ENCODE peak calls at places on chromosome 1, in ten cellular contexts. One of them, this sample, is unnamed.

GRCh38 chr1:91885331-91885715 is 628 bp downstream of the TGFBR3 start:
- DNase-seq in skeletal muscle cell: no peak
- DNase-seq in EH: peak; percentile 39
- DNase-seq in activated naive CD4-positive, alpha-beta T cell: no peak
- DNase-seq in smooth muscle cell of the brain vasculature: no peak
- DNase-seq in NCI-H1092 treated with DMSO at 0.1 percent for 48 hours: no peak
- DNase-seq in HuH-7.5: peak; percentile 26
- DNase-seq in iPS-NIHi11: peak; percentile 9
- DNase-seq in CD4-positive, alpha-beta T cell: no peak
- DNase-seq in iris pigment epithelial cell: peak; percentile 24
- DNase-seq in this sample: no peak

GRCh38 chr1:46102769-46103476 is 29.5 kb downstream of the PIK3R3 start:
- DNase-seq in HuH-7.5: no peak
- DNase-seq in skeletal muscle cell: no peak
- DNase-seq in iris pigment epithelial cell: peak; percentile 61
- DNase-seq in smooth muscle cell of the brain vasculature: no peak
- DNase-seq in CD4-positive, alpha-beta T cell: no peak
- DNase-seq in NCI-H1092 treated with DMSO at 0.1 percent for 48 hours: no peak
- DNase-seq in EH: no peak
- DNase-seq in activated naive CD4-positive, alpha-beta T cell: no peak
- DNase-seq in iPS-NIHi11: no peak
- DNase-seq in this sample: no peak

GRCh38 chr1:24386241-24386640 is 27.3 kb downstream of the STPG1 start:
- DNase-seq in CD4-positive, alpha-beta T cell: no peak
- DNase-seq in iris pigment epithelial cell: no peak
- DNase-seq in skeletal muscle cell: no peak
- DNase-seq in HuH-7.5: no peak
- DNase-seq in activated naive CD4-positive, alpha-beta T cell: no peak
- DNase-seq in EH: peak; percentile 40
- DNase-seq in smooth muscle cell of the brain vasculature: no peak
- DNase-seq in NCI-H1092 treated with DMSO at 0.1 percent for 48 hours: no peak
- DNase-seq in iPS-NIHi11: no peak
- DNase-seq in this sample: no peak

GRCh38 chr1:172670316-172670715 is 11.4 kb downstream of the FASLG start:
- DNase-seq in iris pigment epithelial cell: no peak
- DNase-seq in activated naive CD4-positive, alpha-beta T cell: no peak
- DNase-seq in skeletal muscle cell: no peak
- DNase-seq in NCI-H1092 treated with DMSO at 0.1 percent for 48 hours: no peak
- DNase-seq in CD4-positive, alpha-beta T cell: no peak
- DNase-seq in HuH-7.5: no peak
- DNase-seq in smooth muscle cell of the brain vasculature: no peak
- DNase-seq in EH: no peak
- DNase-seq in iPS-NIHi11: no peak
- DNase-seq in this sample: no peak

GRCh38 chr1:215045647-215046308 is 36.8 kb upstream of the KCNK2 start:
- DNase-seq in iris pigment epithelial cell: no peak
- DNase-seq in iPS-NIHi11: no peak
- DNase-seq in activated naive CD4-positive, alpha-beta T cell: no peak
- DNase-seq in CD4-positive, alpha-beta T cell: no peak
- DNase-seq in NCI-H1092 treated with DMSO at 0.1 percent for 48 hours: no peak
- DNase-seq in HuH-7.5: no peak
- DNase-seq in EH: peak; percentile 58
- DNase-seq in skeletal muscle cell: no peak
- DNase-seq in smooth muscle cell of the brain vasculature: no peak
- DNase-seq in this sample: no peak

GRCh38 chr1:38527373-38527966 is 332.1 kb downstream of the RRAGC start:
- DNase-seq in iris pigment epithelial cell: no peak
- DNase-seq in CD4-positive, alpha-beta T cell: no peak
- DNase-seq in smooth muscle cell of the brain vasculature: no peak
- DNase-seq in EH: no peak
- DNase-seq in HuH-7.5: no peak
- DNase-seq in skeletal muscle cell: no peak
- DNase-seq in activated naive CD4-positive, alpha-beta T cell: no peak
- DNase-seq in NCI-H1092 treated with DMSO at 0.1 percent for 48 hours: no peak
- DNase-seq in iPS-NIHi11: peak; percentile 30
- DNase-seq in this sample: no peak

GRCh38 chr1:23648576-23648975 is 43.0 kb upstream of the RPL11 start:
- DNase-seq in iPS-NIHi11: no peak
- DNase-seq in smooth muscle cell of the brain vasculature: no peak
- DNase-seq in CD4-positive, alpha-beta T cell: no peak
- DNase-seq in HuH-7.5: no peak
- DNase-seq in EH: no peak
- DNase-seq in activated naive CD4-positive, alpha-beta T cell: no peak
- DNase-seq in skeletal muscle cell: no peak
- DNase-seq in NCI-H1092 treated with DMSO at 0.1 percent for 48 hours: no peak
- DNase-seq in iris pigment epithelial cell: no peak
- DNase-seq in this sample: no peak

GRCh38 chr1:230067871-230068814 is 1.1 kb downstream of the GALNT2 start:
- DNase-seq in smooth muscle cell of the brain vasculature: no peak
- DNase-seq in activated naive CD4-positive, alpha-beta T cell: no peak
- DNase-seq in HuH-7.5: peak; percentile 59
- DNase-seq in iris pigment epithelial cell: peak; percentile 41
- DNase-seq in NCI-H1092 treated with DMSO at 0.1 percent for 48 hours: peak; percentile 52
- DNase-seq in EH: peak; percentile 47
- DNase-seq in iPS-NIHi11: peak; percentile 68
- DNase-seq in skeletal muscle cell: no peak
- DNase-seq in CD4-positive, alpha-beta T cell: no peak
- DNase-seq in this sample: no peak

GRCh38 chr1:9292361-9293240 is at the start of gene SPSB1:
- DNase-seq in activated naive CD4-positive, alpha-beta T cell: peak; percentile 26
- DNase-seq in iPS-NIHi11: peak; percentile 80
- DNase-seq in CD4-positive, alpha-beta T cell: peak; percentile 54
- DNase-seq in skeletal muscle cell: no peak
- DNase-seq in iris pigment epithelial cell: peak; percentile 79
- DNase-seq in NCI-H1092 treated with DMSO at 0.1 percent for 48 hours: peak; percentile 38
- DNase-seq in EH: peak; percentile 85
- DNase-seq in smooth muscle cell of the brain vasculature: no peak
- DNase-seq in HuH-7.5: no peak
- DNase-seq in this sample: no peak

GRCh38 chr1:109985251-109986053 is 887 bp downstream of the AHCYL1 start:
- DNase-seq in CD4-positive, alpha-beta T cell: no peak
- DNase-seq in NCI-H1092 treated with DMSO at 0.1 percent for 48 hours: no peak
- DNase-seq in EH: no peak
- DNase-seq in iPS-NIHi11: no peak
- DNase-seq in HuH-7.5: no peak
- DNase-seq in skeletal muscle cell: no peak
- DNase-seq in activated naive CD4-positive, alpha-beta T cell: no peak
- DNase-seq in iris pigment epithelial cell: no peak
- DNase-seq in smooth muscle cell of the brain vasculature: no peak
- DNase-seq in this sample: no peak

GRCh38 chr1:183023146-183023600 is at the start of gene LAMC1:
- DNase-seq in HuH-7.5: peak; percentile 80
- DNase-seq in CD4-positive, alpha-beta T cell: no peak
- DNase-seq in EH: peak; percentile 90
- DNase-seq in iPS-NIHi11: peak; percentile 89
- DNase-seq in iris pigment epithelial cell: peak; percentile 81
- DNase-seq in skeletal muscle cell: peak; percentile 62
- DNase-seq in activated naive CD4-positive, alpha-beta T cell: no peak
- DNase-seq in NCI-H1092 treated with DMSO at 0.1 percent for 48 hours: peak; percentile 82
- DNase-seq in smooth muscle cell of the brain vasculature: no peak
- DNase-seq in this sample: no peak

GRCh38 chr1:56448937-56449336 is 130.4 kb downstream of the PLPP3 start:
- DNase-seq in NCI-H1092 treated with DMSO at 0.1 percent for 48 hours: no peak
- DNase-seq in iPS-NIHi11: no peak
- DNase-seq in skeletal muscle cell: no peak
- DNase-seq in HuH-7.5: no peak
- DNase-seq in activated naive CD4-positive, alpha-beta T cell: no peak
- DNase-seq in CD4-positive, alpha-beta T cell: no peak
- DNase-seq in EH: no peak
- DNase-seq in iris pigment epithelial cell: no peak
- DNase-seq in smooth muscle cell of the brain vasculature: no peak
- DNase-seq in this sample: no peak

GRCh38 chr1:212498243-212498642 is 65.5 kb downstream of the NENF start:
- DNase-seq in iris pigment epithelial cell: peak; percentile 83
- DNase-seq in EH: peak; percentile 66
- DNase-seq in CD4-positive, alpha-beta T cell: no peak
- DNase-seq in activated naive CD4-positive, alpha-beta T cell: no peak
- DNase-seq in NCI-H1092 treated with DMSO at 0.1 percent for 48 hours: no peak
- DNase-seq in HuH-7.5: no peak
- DNase-seq in iPS-NIHi11: peak; percentile 53
- DNase-seq in skeletal muscle cell: peak; percentile 82
- DNase-seq in smooth muscle cell of the brain vasculature: no peak
- DNase-seq in this sample: no peak

GRCh38 chr1:226310123-226310540 is 1.2 kb upstream of the LIN9 start:
- DNase-seq in EH: peak; percentile 30
- DNase-seq in iris pigment epithelial cell: no peak
- DNase-seq in CD4-positive, alpha-beta T cell: no peak
- DNase-seq in smooth muscle cell of the brain vasculature: no peak
- DNase-seq in HuH-7.5: no peak
- DNase-seq in skeletal muscle cell: no peak
- DNase-seq in activated naive CD4-positive, alpha-beta T cell: no peak
- DNase-seq in iPS-NIHi11: no peak
- DNase-seq in NCI-H1092 treated with DMSO at 0.1 percent for 48 hours: no peak
- DNase-seq in this sample: no peak

GRCh38 chr1:58619286-58620054 is 42.4 kb upstream of the TACSTD2 start:
- DNase-seq in skeletal muscle cell: no peak
- DNase-seq in EH: no peak
- DNase-seq in smooth muscle cell of the brain vasculature: no peak
- DNase-seq in HuH-7.5: no peak
- DNase-seq in iris pigment epithelial cell: no peak
- DNase-seq in NCI-H1092 treated with DMSO at 0.1 percent for 48 hours: no peak
- DNase-seq in iPS-NIHi11: no peak
- DNase-seq in CD4-positive, alpha-beta T cell: no peak
- DNase-seq in activated naive CD4-positive, alpha-beta T cell: no peak
- DNase-seq in this sample: no peak

GRCh38 chr1:16111771-16112557 is 38.5 kb upstream of the FAM131C start:
- DNase-seq in skeletal muscle cell: peak; percentile 58
- DNase-seq in HuH-7.5: no peak
- DNase-seq in EH: peak; percentile 72
- DNase-seq in NCI-H1092 treated with DMSO at 0.1 percent for 48 hours: no peak
- DNase-seq in iPS-NIHi11: no peak
- DNase-seq in smooth muscle cell of the brain vasculature: no peak
- DNase-seq in activated naive CD4-positive, alpha-beta T cell: no peak
- DNase-seq in iris pigment epithelial cell: peak; percentile 78
- DNase-seq in CD4-positive, alpha-beta T cell: no peak
- DNase-seq in this sample: no peak

GRCh38 chr1:212699839-212700596 is at the start of gene BATF3:
- DNase-seq in skeletal muscle cell: no peak
- DNase-seq in iris pigment epithelial cell: no peak
- DNase-seq in HuH-7.5: no peak
- DNase-seq in activated naive CD4-positive, alpha-beta T cell: peak; percentile 22
- DNase-seq in EH: peak; percentile 52
- DNase-seq in NCI-H1092 treated with DMSO at 0.1 percent for 48 hours: no peak
- DNase-seq in smooth muscle cell of the brain vasculature: no peak
- DNase-seq in iPS-NIHi11: no peak
- DNase-seq in CD4-positive, alpha-beta T cell: peak; percentile 32
- DNase-seq in this sample: no peak

GRCh38 chr1:8116892-8117262 is 90.8 kb upstream of the ERRFI1 start:
- DNase-seq in CD4-positive, alpha-beta T cell: no peak
- DNase-seq in EH: peak; percentile 89
- DNase-seq in skeletal muscle cell: peak; percentile 86
- DNase-seq in activated naive CD4-positive, alpha-beta T cell: no peak
- DNase-seq in HuH-7.5: peak; percentile 52
- DNase-seq in iPS-NIHi11: no peak
- DNase-seq in smooth muscle cell of the brain vasculature: peak; percentile 91
- DNase-seq in NCI-H1092 treated with DMSO at 0.1 percent for 48 hours: no peak
- DNase-seq in iris pigment epithelial cell: peak; percentile 89
- DNase-seq in this sample: no peak

GRCh38 chr1:174710868-174711845 is 263.4 kb downstream of the GPR52 start:
- DNase-seq in EH: no peak
- DNase-seq in iPS-NIHi11: no peak
- DNase-seq in NCI-H1092 treated with DMSO at 0.1 percent for 48 hours: no peak
- DNase-seq in smooth muscle cell of the brain vasculature: no peak
- DNase-seq in CD4-positive, alpha-beta T cell: no peak
- DNase-seq in activated naive CD4-positive, alpha-beta T cell: no peak
- DNase-seq in HuH-7.5: no peak
- DNase-seq in iris pigment epithelial cell: no peak
- DNase-seq in skeletal muscle cell: no peak
- DNase-seq in this sample: no peak

GRCh38 chr1:232519186-232519585 is 110.7 kb downstream of the SIPA1L2 start:
- DNase-seq in CD4-positive, alpha-beta T cell: no peak
- DNase-seq in HuH-7.5: no peak
- DNase-seq in iPS-NIHi11: no peak
- DNase-seq in EH: no peak
- DNase-seq in NCI-H1092 treated with DMSO at 0.1 percent for 48 hours: peak; percentile 97
- DNase-seq in smooth muscle cell of the brain vasculature: no peak
- DNase-seq in skeletal muscle cell: no peak
- DNase-seq in iris pigment epithelial cell: no peak
- DNase-seq in activated naive CD4-positive, alpha-beta T cell: no peak
- DNase-seq in this sample: no peak

GRCh38 chr1:29245876-29246275 is 9.6 kb downstream of the PTPRU start:
- DNase-seq in iris pigment epithelial cell: peak; percentile 52
- DNase-seq in activated naive CD4-positive, alpha-beta T cell: no peak
- DNase-seq in EH: peak; percentile 58
- DNase-seq in HuH-7.5: peak; percentile 45
- DNase-seq in skeletal muscle cell: no peak
- DNase-seq in CD4-positive, alpha-beta T cell: no peak
- DNase-seq in iPS-NIHi11: no peak
- DNase-seq in smooth muscle cell of the brain vasculature: no peak
- DNase-seq in NCI-H1092 treated with DMSO at 0.1 percent for 48 hours: peak; percentile 38
- DNase-seq in this sample: no peak

GRCh38 chr1:41476807-41477361 is 7.6 kb downstream of the EDN2 start:
- DNase-seq in activated naive CD4-positive, alpha-beta T cell: no peak
- DNase-seq in iPS-NIHi11: no peak
- DNase-seq in skeletal muscle cell: no peak
- DNase-seq in CD4-positive, alpha-beta T cell: no peak
- DNase-seq in NCI-H1092 treated with DMSO at 0.1 percent for 48 hours: peak; percentile 33
- DNase-seq in EH: peak; percentile 33
- DNase-seq in iris pigment epithelial cell: no peak
- DNase-seq in smooth muscle cell of the brain vasculature: peak; percentile 36
- DNase-seq in HuH-7.5: no peak
- DNase-seq in this sample: no peak

GRCh38 chr1:59055908-59056719 is 240.8 kb upstream of the FGGY start:
- DNase-seq in NCI-H1092 treated with DMSO at 0.1 percent for 48 hours: no peak
- DNase-seq in activated naive CD4-positive, alpha-beta T cell: no peak
- DNase-seq in iPS-NIHi11: no peak
- DNase-seq in HuH-7.5: no peak
- DNase-seq in iris pigment epithelial cell: no peak
- DNase-seq in smooth muscle cell of the brain vasculature: no peak
- DNase-seq in EH: no peak
- DNase-seq in skeletal muscle cell: no peak
- DNase-seq in CD4-positive, alpha-beta T cell: no peak
- DNase-seq in this sample: no peak

GRCh38 chr1:204780682-204781081 is 90.0 kb upstream of the NFASC start:
- DNase-seq in HuH-7.5: no peak
- DNase-seq in NCI-H1092 treated with DMSO at 0.1 percent for 48 hours: no peak
- DNase-seq in iris pigment epithelial cell: no peak
- DNase-seq in activated naive CD4-positive, alpha-beta T cell: no peak
- DNase-seq in EH: peak; percentile 8
- DNase-seq in CD4-positive, alpha-beta T cell: no peak
- DNase-seq in skeletal muscle cell: no peak
- DNase-seq in iPS-NIHi11: no peak
- DNase-seq in smooth muscle cell of the brain vasculature: no peak
- DNase-seq in this sample: no peak

GRCh38 chr1:44485229-44485932 is 80.3 kb downstream of the RNF220 start:
- DNase-seq in iris pigment epithelial cell: peak; percentile 92
- DNase-seq in activated naive CD4-positive, alpha-beta T cell: no peak
- DNase-seq in EH: peak; percentile 79
- DNase-seq in NCI-H1092 treated with DMSO at 0.1 percent for 48 hours: no peak
- DNase-seq in HuH-7.5: no peak
- DNase-seq in skeletal muscle cell: peak; percentile 91
- DNase-seq in smooth muscle cell of the brain vasculature: peak; percentile 81
- DNase-seq in CD4-positive, alpha-beta T cell: no peak
- DNase-seq in iPS-NIHi11: no peak
- DNase-seq in this sample: peak; percentile 40

GRCh38 chr1:66349277-66349676 is 184.7 kb upstream of the SGIP1 start:
- DNase-seq in CD4-positive, alpha-beta T cell: no peak
- DNase-seq in iris pigment epithelial cell: no peak
- DNase-seq in smooth muscle cell of the brain vasculature: no peak
- DNase-seq in activated naive CD4-positive, alpha-beta T cell: no peak
- DNase-seq in NCI-H1092 treated with DMSO at 0.1 percent for 48 hours: no peak
- DNase-seq in EH: no peak
- DNase-seq in HuH-7.5: no peak
- DNase-seq in skeletal muscle cell: no peak
- DNase-seq in iPS-NIHi11: no peak
- DNase-seq in this sample: no peak

GRCh38 chr1:168774241-168774640 is 45.2 kb upstream of the DPT start:
- DNase-seq in iPS-NIHi11: no peak
- DNase-seq in HuH-7.5: no peak
- DNase-seq in CD4-positive, alpha-beta T cell: no peak
- DNase-seq in activated naive CD4-positive, alpha-beta T cell: no peak
- DNase-seq in NCI-H1092 treated with DMSO at 0.1 percent for 48 hours: no peak
- DNase-seq in smooth muscle cell of the brain vasculature: no peak
- DNase-seq in iris pigment epithelial cell: no peak
- DNase-seq in EH: no peak
- DNase-seq in skeletal muscle cell: peak; percentile 65
- DNase-seq in this sample: no peak

GRCh38 chr1:184299076-184299790 is 87.6 kb upstream of the C1orf21 start:
- DNase-seq in iPS-NIHi11: no peak
- DNase-seq in iris pigment epithelial cell: peak; percentile 92
- DNase-seq in CD4-positive, alpha-beta T cell: no peak
- DNase-seq in HuH-7.5: no peak
- DNase-seq in NCI-H1092 treated with DMSO at 0.1 percent for 48 hours: peak; percentile 72
- DNase-seq in EH: peak; percentile 96
- DNase-seq in smooth muscle cell of the brain vasculature: no peak
- DNase-seq in skeletal muscle cell: peak; percentile 66
- DNase-seq in activated naive CD4-positive, alpha-beta T cell: no peak
- DNase-seq in this sample: no peak